ENCODE peak calls at places on chromosome 3, in six cellular contexts. One of them, this sample, is unnamed.

GRCh38 chr3:67388738-67389137 is 265.7 kb downstream of the SUCLG2 start:
- DNase-seq in left ventricle myocardium inferior: no peak
- DNase-seq in nephron progenitor cell: no peak
- DNase-seq in fibroblast of the aortic adventitia: no peak
- DNase-seq in breast epithelium: no peak
- DNase-seq in sigmoid colon: no peak
- DNase-seq in this sample: no peak

GRCh38 chr3:60809857-60810256 is 441.4 kb downstream of the FHIT start:
- DNase-seq in left ventricle myocardium inferior: no peak
- DNase-seq in breast epithelium: no peak
- DNase-seq in fibroblast of the aortic adventitia: peak; percentile 25
- DNase-seq in sigmoid colon: no peak
- DNase-seq in nephron progenitor cell: no peak
- DNase-seq in this sample: no peak

GRCh38 chr3:61936344-61936937 is 375.1 kb downstream of the PTPRG start:
- DNase-seq in left ventricle myocardium inferior: no peak
- DNase-seq in fibroblast of the aortic adventitia: no peak
- DNase-seq in sigmoid colon: no peak
- DNase-seq in breast epithelium: no peak
- DNase-seq in nephron progenitor cell: peak; percentile 34
- DNase-seq in this sample: no peak

GRCh38 chr3:149414557-149415231 is 37.2 kb upstream of the TM4SF1 start:
- DNase-seq in left ventricle myocardium inferior: no peak
- DNase-seq in sigmoid colon: no peak
- DNase-seq in nephron progenitor cell: no peak
- DNase-seq in fibroblast of the aortic adventitia: peak; percentile 77
- DNase-seq in breast epithelium: no peak
- DNase-seq in this sample: no peak

GRCh38 chr3:193774272-193774915 is 181.4 kb downstream of the OPA1 start:
- DNase-seq in breast epithelium: no peak
- DNase-seq in left ventricle myocardium inferior: no peak
- DNase-seq in sigmoid colon: no peak
- DNase-seq in fibroblast of the aortic adventitia: peak; percentile 60
- DNase-seq in nephron progenitor cell: no peak
- DNase-seq in this sample: no peak

GRCh38 chr3:25421747-25422146 is 6.3 kb upstream of the RARB start:
- DNase-seq in breast epithelium: no peak
- DNase-seq in left ventricle myocardium inferior: no peak
- DNase-seq in nephron progenitor cell: no peak
- DNase-seq in fibroblast of the aortic adventitia: no peak
- DNase-seq in sigmoid colon: no peak
- DNase-seq in this sample: no peak

GRCh38 chr3:128492353-128493220 is at the start of gene GATA2:
- DNase-seq in nephron progenitor cell: peak; percentile 68
- DNase-seq in breast epithelium: no peak
- DNase-seq in left ventricle myocardium inferior: no peak
- DNase-seq in fibroblast of the aortic adventitia: no peak
- DNase-seq in sigmoid colon: peak; percentile 59
- DNase-seq in this sample: peak; percentile 46

GRCh38 chr3:30521156-30521555 is 85.2 kb upstream of the TGFBR2 start:
- DNase-seq in breast epithelium: no peak
- DNase-seq in left ventricle myocardium inferior: no peak
- DNase-seq in nephron progenitor cell: no peak
- DNase-seq in fibroblast of the aortic adventitia: no peak
- DNase-seq in sigmoid colon: no peak
- DNase-seq in this sample: no peak

GRCh38 chr3:15942462-15942861 is 144.7 kb upstream of the ANKRD28 start:
- DNase-seq in breast epithelium: no peak
- DNase-seq in fibroblast of the aortic adventitia: no peak
- DNase-seq in left ventricle myocardium inferior: no peak
- DNase-seq in sigmoid colon: no peak
- DNase-seq in nephron progenitor cell: no peak
- DNase-seq in this sample: no peak

GRCh38 chr3:190883973-190884832 is 21.7 kb upstream of the GMNC start:
- DNase-seq in left ventricle myocardium inferior: no peak
- DNase-seq in fibroblast of the aortic adventitia: peak; percentile 80
- DNase-seq in nephron progenitor cell: peak; percentile 63
- DNase-seq in breast epithelium: no peak
- DNase-seq in sigmoid colon: no peak
- DNase-seq in this sample: peak; percentile 40

GRCh38 chr3:13159890-13160289 is 86.7 kb upstream of the IQSEC1 start:
- DNase-seq in fibroblast of the aortic adventitia: no peak
- DNase-seq in left ventricle myocardium inferior: no peak
- DNase-seq in nephron progenitor cell: no peak
- DNase-seq in breast epithelium: no peak
- DNase-seq in sigmoid colon: peak; percentile 3
- DNase-seq in this sample: no peak

GRCh38 chr3:71955549-71956373 is 170.8 kb upstream of the PROK2 start:
- DNase-seq in breast epithelium: peak; percentile 60
- DNase-seq in fibroblast of the aortic adventitia: peak; percentile 87
- DNase-seq in left ventricle myocardium inferior: peak; percentile 61
- DNase-seq in nephron progenitor cell: peak; percentile 61
- DNase-seq in sigmoid colon: peak; percentile 82
- DNase-seq in this sample: peak; percentile 85

GRCh38 chr3:195116393-195117185 is 154.4 kb downstream of the XXYLT1 start:
- DNase-seq in sigmoid colon: no peak
- DNase-seq in left ventricle myocardium inferior: no peak
- DNase-seq in nephron progenitor cell: no peak
- DNase-seq in breast epithelium: no peak
- DNase-seq in fibroblast of the aortic adventitia: no peak
- DNase-seq in this sample: no peak

GRCh38 chr3:56573501-56573900 is 16.5 kb downstream of the CCDC66 start:
- DNase-seq in breast epithelium: no peak
- DNase-seq in sigmoid colon: no peak
- DNase-seq in left ventricle myocardium inferior: no peak
- DNase-seq in fibroblast of the aortic adventitia: no peak
- DNase-seq in nephron progenitor cell: no peak
- DNase-seq in this sample: no peak

GRCh38 chr3:29441020-29441324 is 160.1 kb downstream of the RBMS3 start:
- DNase-seq in fibroblast of the aortic adventitia: no peak
- DNase-seq in nephron progenitor cell: peak; percentile 6
- DNase-seq in breast epithelium: no peak
- DNase-seq in left ventricle myocardium inferior: no peak
- DNase-seq in sigmoid colon: no peak
- DNase-seq in this sample: no peak

GRCh38 chr3:121926380-121926779 is 32.2 kb downstream of the SLC15A2 start:
- DNase-seq in breast epithelium: no peak
- DNase-seq in fibroblast of the aortic adventitia: no peak
- DNase-seq in sigmoid colon: no peak
- DNase-seq in nephron progenitor cell: no peak
- DNase-seq in left ventricle myocardium inferior: no peak
- DNase-seq in this sample: no peak

GRCh38 chr3:38361496-38361895 is 14.9 kb downstream of the XYLB start:
- DNase-seq in sigmoid colon: no peak
- DNase-seq in fibroblast of the aortic adventitia: no peak
- DNase-seq in nephron progenitor cell: no peak
- DNase-seq in left ventricle myocardium inferior: no peak
- DNase-seq in breast epithelium: no peak
- DNase-seq in this sample: no peak

GRCh38 chr3:51353131-51353530 is 32.0 kb upstream of the MANF start:
- DNase-seq in breast epithelium: no peak
- DNase-seq in fibroblast of the aortic adventitia: no peak
- DNase-seq in left ventricle myocardium inferior: no peak
- DNase-seq in sigmoid colon: peak; percentile 29
- DNase-seq in nephron progenitor cell: no peak
- DNase-seq in this sample: no peak

GRCh38 chr3:69998759-69999158 is 774 bp upstream of the SAMMSON start:
- DNase-seq in sigmoid colon: no peak
- DNase-seq in nephron progenitor cell: no peak
- DNase-seq in breast epithelium: no peak
- DNase-seq in left ventricle myocardium inferior: no peak
- DNase-seq in fibroblast of the aortic adventitia: no peak
- DNase-seq in this sample: no peak

GRCh38 chr3:66149269-66149668 is 71.5 kb upstream of the SLC25A26 start:
- DNase-seq in left ventricle myocardium inferior: no peak
- DNase-seq in nephron progenitor cell: no peak
- DNase-seq in fibroblast of the aortic adventitia: no peak
- DNase-seq in sigmoid colon: no peak
- DNase-seq in breast epithelium: no peak
- DNase-seq in this sample: no peak

GRCh38 chr3:120350431-120350941 is 1.3 kb upstream of the LRRC58 start:
- DNase-seq in fibroblast of the aortic adventitia: peak; percentile 78
- DNase-seq in sigmoid colon: peak; percentile 67
- DNase-seq in left ventricle myocardium inferior: no peak
- DNase-seq in nephron progenitor cell: no peak
- DNase-seq in breast epithelium: no peak
- DNase-seq in this sample: peak; percentile 63

GRCh38 chr3:111810909-111811308 is 48.2 kb upstream of the PHLDB2 start:
- DNase-seq in left ventricle myocardium inferior: no peak
- DNase-seq in sigmoid colon: no peak
- DNase-seq in nephron progenitor cell: no peak
- DNase-seq in fibroblast of the aortic adventitia: peak; percentile 83
- DNase-seq in breast epithelium: no peak
- DNase-seq in this sample: no peak

GRCh38 chr3:190070623-190071347 is 49.9 kb downstream of the P3H2 start:
- DNase-seq in nephron progenitor cell: no peak
- DNase-seq in left ventricle myocardium inferior: no peak
- DNase-seq in breast epithelium: no peak
- DNase-seq in sigmoid colon: no peak
- DNase-seq in fibroblast of the aortic adventitia: no peak
- DNase-seq in this sample: no peak

GRCh38 chr3:75332784-75333183 is 331.3 kb upstream of the FRG2C start:
- DNase-seq in left ventricle myocardium inferior: no peak
- DNase-seq in fibroblast of the aortic adventitia: peak; percentile 88
- DNase-seq in nephron progenitor cell: no peak
- DNase-seq in sigmoid colon: no peak
- DNase-seq in breast epithelium: no peak
- DNase-seq in this sample: no peak

GRCh38 chr3:41482134-41482533 is 282.8 kb downstream of the CTNNB1 start:
- DNase-seq in left ventricle myocardium inferior: no peak
- DNase-seq in sigmoid colon: no peak
- DNase-seq in nephron progenitor cell: no peak
- DNase-seq in fibroblast of the aortic adventitia: no peak
- DNase-seq in breast epithelium: no peak
- DNase-seq in this sample: no peak

GRCh38 chr3:33001889-33002288 is 50.4 kb downstream of the CCR4 start:
- DNase-seq in sigmoid colon: no peak
- DNase-seq in left ventricle myocardium inferior: no peak
- DNase-seq in breast epithelium: no peak
- DNase-seq in fibroblast of the aortic adventitia: peak; percentile 7
- DNase-seq in nephron progenitor cell: no peak
- DNase-seq in this sample: no peak

GRCh38 chr3:19947549-19948071 is 713 bp downstream of the RAB5A start:
- DNase-seq in sigmoid colon: peak; percentile 76
- DNase-seq in fibroblast of the aortic adventitia: peak; percentile 42
- DNase-seq in left ventricle myocardium inferior: peak; percentile 36
- DNase-seq in breast epithelium: peak; percentile 51
- DNase-seq in nephron progenitor cell: peak; percentile 54
- DNase-seq in this sample: no peak

GRCh38 chr3:53775834-53776251 is 70.4 kb downstream of the CHDH start:
- DNase-seq in fibroblast of the aortic adventitia: no peak
- DNase-seq in sigmoid colon: no peak
- DNase-seq in breast epithelium: no peak
- DNase-seq in nephron progenitor cell: no peak
- DNase-seq in left ventricle myocardium inferior: no peak
- DNase-seq in this sample: no peak

GRCh38 chr3:126613481-126614187 is 41.3 kb downstream of the TXNRD3 start:
- DNase-seq in fibroblast of the aortic adventitia: peak; percentile 18
- DNase-seq in breast epithelium: no peak
- DNase-seq in nephron progenitor cell: no peak
- DNase-seq in left ventricle myocardium inferior: no peak
- DNase-seq in sigmoid colon: no peak
- DNase-seq in this sample: no peak

GRCh38 chr3:122183521-122183892 is at the start of gene CASR:
- DNase-seq in sigmoid colon: no peak
- DNase-seq in breast epithelium: no peak
- DNase-seq in nephron progenitor cell: peak; percentile 30
- DNase-seq in left ventricle myocardium inferior: no peak
- DNase-seq in fibroblast of the aortic adventitia: no peak
- DNase-seq in this sample: no peak

GRCh38 chr3:144989756-144990155 is 1018.1 kb downstream of the DIPK2A start:
- DNase-seq in fibroblast of the aortic adventitia: peak; percentile 2
- DNase-seq in nephron progenitor cell: no peak
- DNase-seq in left ventricle myocardium inferior: no peak
- DNase-seq in breast epithelium: no peak
- DNase-seq in sigmoid colon: no peak
- DNase-seq in this sample: no peak

GRCh38 chr3:24086597-24087369 is 141.7 kb downstream of the NR1D2 start:
- DNase-seq in fibroblast of the aortic adventitia: peak; percentile 30
- DNase-seq in sigmoid colon: no peak
- DNase-seq in breast epithelium: no peak
- DNase-seq in left ventricle myocardium inferior: no peak
- DNase-seq in nephron progenitor cell: no peak
- DNase-seq in this sample: no peak

GRCh38 chr3:24087469-24087868 is 142.4 kb downstream of the NR1D2 start:
- DNase-seq in fibroblast of the aortic adventitia: no peak
- DNase-seq in nephron progenitor cell: no peak
- DNase-seq in sigmoid colon: no peak
- DNase-seq in breast epithelium: no peak
- DNase-seq in left ventricle myocardium inferior: no peak
- DNase-seq in this sample: no peak

GRCh38 chr3:24088782-24089181 is 143.7 kb downstream of the NR1D2 start:
- DNase-seq in left ventricle myocardium inferior: no peak
- DNase-seq in nephron progenitor cell: no peak
- DNase-seq in breast epithelium: no peak
- DNase-seq in sigmoid colon: no peak
- DNase-seq in fibroblast of the aortic adventitia: peak; percentile 43
- DNase-seq in this sample: no peak
- TF ChIP-seq CTCF in left ventricle myocardium inferior: peak; percentile 32
- TF ChIP-seq CTCF in nephron progenitor cell: no peak
- TF ChIP-seq CTCF in breast epithelium: no peak
- TF ChIP-seq CTCF in sigmoid colon: no peak
- TF ChIP-seq CTCF in fibroblast of the aortic adventitia: peak; percentile 61
- TF ChIP-seq CTCF in this sample: no peak

GRCh38 chr3:141576744-141577052 is 89.9 kb downstream of the RASA2 start:
- DNase-seq in fibroblast of the aortic adventitia: no peak
- DNase-seq in left ventricle myocardium inferior: no peak
- DNase-seq in nephron progenitor cell: no peak
- DNase-seq in breast epithelium: no peak
- DNase-seq in sigmoid colon: no peak
- DNase-seq in this sample: no peak
- TF ChIP-seq CTCF in fibroblast of the aortic adventitia: no peak
- TF ChIP-seq CTCF in left ventricle myocardium inferior: no peak
- TF ChIP-seq CTCF in nephron progenitor cell: no peak
- TF ChIP-seq CTCF in breast epithelium: no peak
- TF ChIP-seq CTCF in sigmoid colon: no peak
- TF ChIP-seq CTCF in this sample: no peak

DNA sequence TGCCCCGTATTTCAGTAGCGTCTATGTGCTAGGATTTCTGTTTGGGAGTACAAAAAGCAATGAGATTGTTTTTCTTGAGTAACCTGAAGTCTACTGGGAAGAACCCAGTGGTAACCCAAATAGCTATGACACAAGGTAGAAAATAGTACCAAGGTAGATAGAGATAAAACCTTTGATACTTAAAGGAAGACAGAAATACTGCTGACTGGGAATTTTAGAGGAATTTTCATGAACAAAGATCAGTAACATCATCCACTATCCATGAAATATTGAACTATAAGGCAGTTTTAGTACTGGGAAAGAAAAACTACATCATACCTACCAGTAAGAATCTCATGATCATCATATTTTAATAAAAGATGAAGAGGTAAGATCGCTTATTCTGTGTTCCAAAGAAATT is 489.8 kb downstream of the LPP start:
- DNase-seq in left ventricle myocardium inferior: no peak
- DNase-seq in sigmoid colon: no peak
- DNase-seq in fibroblast of the aortic adventitia: no peak
- DNase-seq in breast epithelium: no peak
- DNase-seq in nephron progenitor cell: no peak
- DNase-seq in this sample: no peak
- TF ChIP-seq CTCF in left ventricle myocardium inferior: no peak
- TF ChIP-seq CTCF in sigmoid colon: no peak
- TF ChIP-seq CTCF in fibroblast of the aortic adventitia: no peak
- TF ChIP-seq CTCF in breast epithelium: no peak
- TF ChIP-seq CTCF in nephron progenitor cell: no peak
- TF ChIP-seq CTCF in this sample: no peak

GRCh38 chr3:115436767-115437301 is 186.5 kb upstream of the GAP43 start:
- DNase-seq in left ventricle myocardium inferior: no peak
- DNase-seq in breast epithelium: no peak
- DNase-seq in sigmoid colon: no peak
- DNase-seq in fibroblast of the aortic adventitia: peak; percentile 96
- DNase-seq in nephron progenitor cell: no peak
- DNase-seq in this sample: no peak
- TF ChIP-seq CTCF in left ventricle myocardium inferior: peak; percentile 25
- TF ChIP-seq CTCF in breast epithelium: no peak
- TF ChIP-seq CTCF in sigmoid colon: no peak
- TF ChIP-seq CTCF in fibroblast of the aortic adventitia: peak; percentile 56
- TF ChIP-seq CTCF in nephron progenitor cell: no peak
- TF ChIP-seq CTCF in this sample: no peak